ENCODE peak calls at places on chromosomes 5 and 9, in ten cellular contexts. Z is sciatic nerve; O is heart left ventricle; K is dermis blood vessel endothelial cell; D is effector memory CD8-positive, alpha-beta T cell; T is non-pigmented ciliary epithelial cell; Y is CD8-positive, alpha-beta memory T cell; M is Kasumi-1; U is RCC 7860; R is nucleus accumbens. A is an unnamed sample.

GRCh38 chr5:176695073-176695472 is 47.8 kb downstream of the TSPAN17 start:
- DNase-seq in Z (no peak), O (no peak), K (no peak), D (no peak), T (no peak), Y (no peak), M (no peak), U (no peak), R (no peak), A (no peak)

GRCh38 chr9:73170185-73170957 is 18.7 kb downstream of the ANXA1 start:
- DNase-seq in Z (no peak), O (no peak), K (no peak), D (no peak), T (no peak), Y (no peak), M (no peak), U (no peak), R (no peak), A (no peak)

GRCh38 chr5:65674749-65675148 is 47.2 kb downstream of the SGTB start:
- DNase-seq in Z (no peak), O (no peak), K (no peak), D (no peak), T (no peak), Y (no peak), M (no peak), U (no peak), R (no peak), A (no peak)

GRCh38 chr5:1343931-1344901 is 683 bp downstream of the CLPTM1L start:
- DNase-seq in Z (no peak), O (no peak), K (peak; percentile 51), D (no peak), T (no peak), Y (peak; percentile 19), M (no peak), U (no peak), R (peak; percentile 41), A (no peak)

GRCh38 chr5:95861221-95861857 is 38.8 kb upstream of the GLRX start:
- DNase-seq in Z (peak; percentile 74), O (peak; percentile 60), K (peak; percentile 87), D (no peak), T (peak; percentile 98), Y (no peak), M (peak; percentile 75), U (peak; percentile 72), R (peak; percentile 18), A (peak; percentile 92)

GRCh38 chr9:129550199-129550839 is 70.6 kb downstream of the C9orf50 start:
- DNase-seq in Z (peak; percentile 90), O (peak; percentile 83), K (peak; percentile 57), D (no peak), T (no peak), Y (no peak), M (no peak), U (no peak), R (peak; percentile 80), A (no peak)

GRCh38 chr9:82923410-82924242 is 139.3 kb downstream of the RASEF start:
- DNase-seq in Z (no peak), O (no peak), K (no peak), D (no peak), T (peak; percentile 30), Y (no peak), M (no peak), U (peak; percentile 87), R (no peak), A (no peak)

GRCh38 chr9:111952559-111952958 is 55.9 kb downstream of the UGCG start:
- DNase-seq in Z (no peak), O (no peak), K (peak; percentile 78), D (no peak), T (peak; percentile 80), Y (no peak), M (no peak), U (peak; percentile 99), R (no peak), A (no peak)

GRCh38 chr9:120892748-120893584 is 16.0 kb upstream of the PHF19 start:
- DNase-seq in Z (no peak), O (no peak), K (peak; percentile 97), D (peak; percentile 36), T (peak; percentile 79), Y (peak; percentile 40), M (peak; percentile 96), U (peak; percentile 85), R (no peak), A (peak; percentile 42)

GRCh38 chr5:82388186-82388585 is 110.0 kb upstream of the RPS23 start:
- DNase-seq in Z (no peak), O (no peak), K (no peak), D (no peak), T (no peak), Y (no peak), M (no peak), U (no peak), R (no peak), A (no peak)

GRCh38 chr9:128917151-128917849 is 3.5 kb upstream of the PHYHD1 start:
- DNase-seq in Z (peak; percentile 89), O (peak; percentile 78), K (peak; percentile 78), D (no peak), T (no peak), Y (no peak), M (no peak), U (no peak), R (peak; percentile 62), A (no peak)

GRCh38 chr9:133467101-133467500 is 7.3 kb downstream of the CACFD1 start:
- DNase-seq in Z (no peak), O (no peak), K (no peak), D (no peak), T (no peak), Y (no peak), M (no peak), U (no peak), R (no peak), A (no peak)

GRCh38 chr5:10590226-10591047 is 26.6 kb downstream of the ANKRD33B start:
- DNase-seq in Z (no peak), O (peak; percentile 61), K (peak; percentile 70), D (no peak), T (no peak), Y (no peak), M (no peak), U (no peak), R (no peak), A (no peak)

GRCh38 chr5:167478156-167478555 is 813.3 kb upstream of the WWC1 start:
- DNase-seq in Z (no peak), O (no peak), K (no peak), D (no peak), T (no peak), Y (no peak), M (no peak), U (no peak), R (no peak), A (no peak)

GRCh38 chr5:73947876-73948275 is 321.9 kb downstream of the ARHGEF28 start:
- DNase-seq in Z (no peak), O (no peak), K (no peak), D (no peak), T (no peak), Y (no peak), M (no peak), U (no peak), R (no peak), A (no peak)

GRCh38 chr5:58972301-58972700 is 389.4 kb downstream of the RAB3C start:
- DNase-seq in Z (no peak), O (no peak), K (no peak), D (no peak), T (no peak), Y (no peak), M (no peak), U (no peak), R (no peak), A (no peak)

GRCh38 chr9:90099262-90099982 is 494.6 kb downstream of the GADD45G start:
- DNase-seq in Z (no peak), O (no peak), K (peak; percentile 34), D (no peak), T (no peak), Y (no peak), M (peak; percentile 66), U (no peak), R (no peak), A (peak; percentile 34)

GRCh38 chr5:2293906-2294305 is 411.2 kb upstream of the IRX4 start:
- DNase-seq in Z (no peak), O (no peak), K (no peak), D (no peak), T (no peak), Y (no peak), M (no peak), U (no peak), R (no peak), A (no peak)

GRCh38 chr9:89489548-89490527 is 8.1 kb downstream of the SEMA4D start:
- DNase-seq in Z (no peak), O (no peak), K (peak; percentile 45), D (no peak), T (no peak), Y (no peak), M (no peak), U (no peak), R (no peak), A (no peak)

GRCh38 chr9:37239224-37239859 is 119.0 kb downstream of the ZCCHC7 start:
- DNase-seq in Z (no peak), O (no peak), K (no peak), D (no peak), T (no peak), Y (no peak), M (no peak), U (no peak), R (no peak), A (no peak)

GRCh38 chr9:29799227-29799626 is 2225.9 kb upstream of the C9orf72 start:
- DNase-seq in Z (no peak), O (no peak), K (no peak), D (no peak), T (no peak), Y (no peak), M (no peak), U (no peak), R (no peak), A (no peak)

A was measured in SHP77 treated with DMSO at 0.1 percent for 48 hours.